ENCODE peak calls at places on chromosomes 1 and 21, in ten cellular contexts. L is Caki2; X is GM23338; M is A172; O is body of pancreas; T is progenitor cell of endocrine pancreas; H is T-helper 2 cell; A is lower lobe of right lung; Q is D341Med; D is CD4-positive, alpha-beta T cell. S is an unnamed sample.

GRCh38 chr1:200473698-200474371 is 64.0 kb upstream of the ZNF281 start:
- DNase-seq in T (no peak), L (peak; percentile 78), A (no peak), X (no peak), Q (no peak), D (no peak), O (no peak), M (no peak), H (no peak), S (no peak)

GRCh38 chr1:241896670-241896962 is 48.6 kb downstream of the EXO1 start:
- DNase-seq in H (no peak), A (no peak), D (no peak), M (no peak), X (no peak), T (no peak), O (no peak), L (no peak), Q (no peak), S (no peak)

GRCh38 chr1:159934136-159935039 is 9.1 kb upstream of the TAGLN2 start:
- DNase-seq in H (no peak), O (no peak), T (no peak), M (no peak), Q (no peak), D (no peak), L (no peak), X (no peak), A (no peak), S (no peak)

GRCh38 chr1:146007048-146007784 is 10.8 kb upstream of the TXNIP start:
- DNase-seq in L (peak; percentile 62), T (peak; percentile 24), X (peak; percentile 87), A (no peak), O (peak; percentile 70), M (peak; percentile 78), Q (peak; percentile 62), D (peak; percentile 43), H (peak; percentile 66), S (peak; percentile 56)

GRCh38 chr1:183277821-183278735 is 92.0 kb downstream of the LAMC2 start:
- DNase-seq in A (no peak), L (no peak), Q (peak; percentile 17), D (no peak), O (no peak), X (no peak), T (no peak), M (peak; percentile 76), H (no peak), S (no peak)

GRCh38 chr1:100894622-100895539 is at the start of gene EXTL2:
- DNase-seq in A (peak; percentile 91), T (peak; percentile 67), D (peak; percentile 50), L (peak; percentile 94), Q (peak; percentile 86), O (peak; percentile 92), H (peak; percentile 45), X (peak; percentile 95), M (peak; percentile 89), S (peak; percentile 49)

GRCh38 chr1:4590766-4591165 is 63.6 kb upstream of the AJAP1 start:
- DNase-seq in L (no peak), Q (no peak), D (no peak), X (no peak), A (no peak), H (no peak), T (no peak), M (no peak), O (no peak), S (no peak)

GRCh38 chr21:42672699-42673458 is 19.5 kb downstream of the PDE9A start:
- DNase-seq in D (no peak), T (no peak), A (no peak), Q (no peak), X (no peak), H (no peak), O (no peak), M (peak; percentile 92), L (peak; percentile 17), S (no peak)

GRCh38 chr1:24043345-24044032 is 63.4 kb upstream of the SRSF10 start:
- DNase-seq in Q (no peak), X (no peak), H (no peak), A (no peak), M (no peak), T (no peak), D (no peak), L (peak; percentile 20), O (no peak), S (no peak)

GRCh38 chr21:35395728-35396127 is 346.6 kb upstream of the RUNX1 start:
- DNase-seq in T (no peak), L (no peak), Q (no peak), A (no peak), X (no peak), D (no peak), M (peak; percentile 74), O (no peak), H (no peak), S (no peak)

GRCh38 chr21:41817228-41817627 is 50.4 kb upstream of the RIPK4 start:
- DNase-seq in M (peak; percentile 79), O (peak; percentile 79), X (peak; percentile 77), A (no peak), Q (peak; percentile 69), H (no peak), T (peak; percentile 56), D (no peak), L (peak; percentile 62), S (no peak)

GRCh38 chr21:38140192-38140905 is 116.4 kb upstream of the KCNJ15 start:
- DNase-seq in X (no peak), O (peak; percentile 68), D (no peak), Q (peak; percentile 36), T (no peak), M (no peak), H (no peak), L (peak; percentile 74), A (peak; percentile 66), S (no peak)

GRCh38 chr1:178098262-178098661 is 4.4 kb downstream of the RASAL2 start:
- DNase-seq in M (no peak), H (no peak), L (no peak), O (no peak), Q (no peak), T (no peak), A (no peak), X (no peak), D (no peak), S (no peak)

GRCh38 chr21:41836166-41837015 is 42.8 kb downstream of the PRDM15 start:
- DNase-seq in H (no peak), D (no peak), O (no peak), A (no peak), L (no peak), T (no peak), X (no peak), M (no peak), Q (no peak), S (no peak)

GRCh38 chr1:150486966-150487762 is at the start of gene TARS2:
- DNase-seq in M (peak; percentile 100), L (peak; percentile 95), O (peak; percentile 96), T (peak; percentile 92), X (peak; percentile 98), A (peak; percentile 93), H (peak; percentile 90), Q (peak; percentile 97), D (peak; percentile 87), S (peak; percentile 96)

GRCh38 chr1:39127513-39127912 is 77.0 kb upstream of the MACF1 start:
- DNase-seq in H (no peak), A (no peak), D (no peak), X (no peak), L (peak; percentile 89), M (no peak), O (no peak), T (no peak), Q (no peak), S (no peak)

GRCh38 chr1:4161271-4162006 is 261.4 kb upstream of the C1orf174 start:
- DNase-seq in A (no peak), O (no peak), T (no peak), Q (no peak), D (no peak), L (no peak), H (no peak), M (no peak), X (no peak), S (no peak)

GRCh38 chr1:59903136-59903754 is 23.3 kb downstream of the CYP2J2 start:
- DNase-seq in A (no peak), H (no peak), D (no peak), Q (peak; percentile 55), O (peak; percentile 61), T (no peak), X (peak; percentile 75), M (peak; percentile 16), L (peak; percentile 13), S (no peak)

GRCh38 chr1:106608836-106609235 is 447.6 kb upstream of the PRMT6 start:
- DNase-seq in Q (no peak), D (no peak), T (no peak), H (no peak), M (no peak), O (no peak), L (no peak), A (no peak), X (no peak), S (no peak)

GRCh38 chr21:31075844-31076243 is 37.6 kb upstream of the KRTAP19-8 start:
- DNase-seq in M (no peak), X (no peak), T (no peak), Q (no peak), L (no peak), O (no peak), D (no peak), A (no peak), H (no peak), S (no peak)

GRCh38 chr1:13813398-13814012 is 113.5 kb downstream of the PRDM2 start:
- DNase-seq in X (peak; percentile 78), M (no peak), D (peak; percentile 64), Q (peak; percentile 62), T (peak; percentile 37), L (no peak), O (peak; percentile 32), H (peak; percentile 26), A (peak; percentile 68), S (no peak)

GRCh38 chr1:93694039-93694438 is 12.4 kb upstream of the BCAR3 start:
- DNase-seq in O (no peak), M (peak; percentile 90), D (no peak), L (peak; percentile 29), H (no peak), X (no peak), T (no peak), Q (no peak), A (no peak), S (no peak)

GRCh38 chr21:36860736-36861594 is 105.5 kb downstream of the HLCS start:
- DNase-seq in H (no peak), O (peak; percentile 50), L (no peak), M (peak; percentile 94), T (no peak), X (no peak), Q (no peak), A (no peak), D (no peak), S (no peak)

GRCh38 chr1:245752551-245752950 is 597.8 kb downstream of the KIF26B start:
- DNase-seq in T (no peak), L (no peak), X (no peak), Q (no peak), M (no peak), D (no peak), O (no peak), A (no peak), H (no peak), S (no peak)

GRCh38 chr1:156233421-156234127 is 8.4 kb upstream of the BGLAP start:
- DNase-seq in L (no peak), T (no peak), Q (no peak), H (no peak), D (no peak), A (no peak), X (no peak), O (no peak), M (peak; percentile 98), S (no peak)

GRCh38 chr1:14689996-14690614 is 91.6 kb downstream of the KAZN start:
- DNase-seq in D (no peak), Q (no peak), O (no peak), X (no peak), H (no peak), L (no peak), A (no peak), M (peak; percentile 37), T (no peak), S (no peak)

GRCh38 chr1:211639500-211640361 is 35.7 kb downstream of the NEK2 start:
- DNase-seq in H (no peak), A (no peak), O (no peak), X (no peak), Q (no peak), D (no peak), T (no peak), L (peak; percentile 94), M (peak; percentile 75), S (no peak)

GRCh38 chr1:80882552-80882951 is 918.2 kb upstream of the ADGRL2 start:
- DNase-seq in Q (no peak), O (no peak), M (peak; percentile 28), D (no peak), H (no peak), T (no peak), L (peak; percentile 30), A (no peak), X (no peak), S (no peak)